ENCODE peak calls at places on chromosomes 11 and 22, in nine cellular contexts. O, E, T, K, F, S, U, H and Z are unnamed samples.

GRCh38 chr22:36486619-36487384 is 5.4 kb upstream of the TXN2 start:
- DNase-seq in O (peak), E (no peak), T (peak), K (no peak), F (no peak), S (peak), U (peak), H (peak), Z (peak)

GRCh38 chr22:26589367-26589844 is 526 bp downstream of the TPST2 start:
- DNase-seq in O (peak), E (no peak), T (peak), K (no peak), F (no peak), S (peak), U (peak), H (no peak), Z (peak)

GRCh38 chr11:119892311-119892808 is 163.4 kb upstream of the NECTIN1 start:
- DNase-seq in O (no peak), E (no peak), T (no peak), K (no peak), F (no peak), S (no peak), U (peak), H (no peak), Z (no peak)

GRCh38 chr11:112113539-112114457 is 27.1 kb downstream of the SDHD start:
- DNase-seq in O (peak), E (no peak), T (peak), K (peak), F (peak), S (peak), U (peak), H (peak), Z (no peak)

GRCh38 chr11:69383946-69384547 is 90.1 kb downstream of the MYEOV start:
- DNase-seq in O (no peak), E (no peak), T (no peak), K (no peak), F (no peak), S (no peak), U (no peak), H (no peak), Z (no peak)

GRCh38 chr11:108565653-108566052 is 27.9 kb downstream of the EXPH5 start:
- DNase-seq in O (no peak), E (no peak), T (no peak), K (no peak), F (no peak), S (no peak), U (no peak), H (no peak), Z (no peak)

GRCh38 chr11:120385110-120385509 is 48.9 kb downstream of the ARHGEF12 start:
- DNase-seq in O (peak), E (no peak), T (no peak), K (peak), F (no peak), S (peak), U (peak), H (no peak), Z (no peak)

GRCh38 chr11:58968251-58968711 is 29.0 kb downstream of the GLYATL1 start:
- DNase-seq in O (peak), E (no peak), T (no peak), K (no peak), F (no peak), S (no peak), U (peak), H (peak), Z (no peak)

GRCh38 chr11:77725433-77725832 is 87.8 kb upstream of the CLNS1A start:
- DNase-seq in O (no peak), E (no peak), T (no peak), K (no peak), F (no peak), S (no peak), U (no peak), H (no peak), Z (no peak)

DNA sequence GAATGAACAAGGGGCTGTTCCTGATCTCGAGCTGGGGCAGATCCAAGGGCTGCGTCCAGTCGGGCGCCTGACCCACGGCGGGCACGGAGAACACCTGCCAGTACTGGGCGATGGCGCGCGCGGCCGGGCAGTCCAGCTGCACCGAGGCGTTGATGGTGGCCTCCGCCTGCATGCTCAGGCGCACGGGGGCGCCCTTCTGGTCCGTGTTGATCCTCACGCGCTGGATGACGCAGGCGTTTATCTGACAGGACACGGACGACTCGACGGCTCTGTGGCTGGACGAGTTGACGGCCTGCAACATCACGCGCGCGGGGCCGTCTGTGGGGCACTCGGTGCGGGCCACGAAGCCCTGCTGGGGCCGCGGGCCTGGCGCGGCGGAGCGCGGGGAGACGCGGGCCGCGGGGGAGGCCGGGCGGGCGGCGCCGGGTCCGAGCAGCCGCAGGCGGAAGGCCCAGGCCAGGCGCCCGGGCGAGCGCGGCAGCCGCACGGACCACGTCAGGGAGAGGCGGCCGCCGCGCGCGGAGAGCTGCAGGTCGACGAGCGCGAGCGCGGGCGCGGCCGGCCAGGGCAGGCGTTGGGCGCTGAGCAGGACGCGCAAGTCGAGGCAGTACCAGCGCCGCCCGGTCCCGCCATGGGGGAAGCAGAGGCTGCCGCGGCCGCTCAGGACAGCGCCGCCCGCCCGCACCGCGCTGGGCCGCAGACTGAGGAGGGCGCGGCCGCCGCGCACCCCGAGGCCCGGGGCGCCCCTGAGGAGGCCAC is 515 bp downstream of the PKDREJ start:
- DNase-seq in O (peak), E (no peak), T (no peak), K (peak), F (no peak), S (peak), U (peak), H (no peak), Z (no peak)
- TF ChIP-seq EZH2 in O (no peak), E (no peak), T (no peak), K (no peak), F (no peak), S (no peak), U (no peak), H (no peak), Z (no peak)

GRCh38 chr22:30014244-30014643 is 66.0 kb upstream of the HORMAD2 start:
- DNase-seq in O (no peak), E (no peak), T (no peak), K (no peak), F (no peak), S (no peak), U (no peak), H (no peak), Z (no peak)
- TF ChIP-seq EZH2 in O (no peak), E (no peak), T (no peak), K (no peak), F (no peak), S (no peak), U (no peak), H (no peak), Z (no peak)

GRCh38 chr22:50601669-50602337 is 1.2 kb downstream of the MAPK8IP2 start:
- DNase-seq in O (no peak), E (no peak), T (no peak), K (no peak), F (no peak), S (no peak), U (no peak), H (no peak), Z (no peak)
- TF ChIP-seq EZH2 in O (peak), E (no peak), T (no peak), K (no peak), F (no peak), S (no peak), U (peak), H (no peak), Z (no peak)

GRCh38 chr22:30077279-30077678 is 3.0 kb upstream of the HORMAD2 start:
- DNase-seq in O (no peak), E (no peak), T (no peak), K (no peak), F (no peak), S (no peak), U (no peak), H (no peak), Z (no peak)

GRCh38 chr22:30078320-30079311 is 1.6 kb upstream of the HORMAD2 start:
- DNase-seq in O (peak), E (no peak), T (no peak), K (no peak), F (no peak), S (no peak), U (no peak), H (peak), Z (peak)

GRCh38 chr22:30074994-30075393 is 5.3 kb upstream of the HORMAD2 start:
- DNase-seq in O (no peak), E (no peak), T (no peak), K (no peak), F (no peak), S (no peak), U (no peak), H (no peak), Z (no peak)

GRCh38 chr22:30080805-30081204 is 541 bp downstream of the HORMAD2 start:
- DNase-seq in O (no peak), E (no peak), T (no peak), K (no peak), F (no peak), S (no peak), U (no peak), H (no peak), Z (no peak)

DNA sequence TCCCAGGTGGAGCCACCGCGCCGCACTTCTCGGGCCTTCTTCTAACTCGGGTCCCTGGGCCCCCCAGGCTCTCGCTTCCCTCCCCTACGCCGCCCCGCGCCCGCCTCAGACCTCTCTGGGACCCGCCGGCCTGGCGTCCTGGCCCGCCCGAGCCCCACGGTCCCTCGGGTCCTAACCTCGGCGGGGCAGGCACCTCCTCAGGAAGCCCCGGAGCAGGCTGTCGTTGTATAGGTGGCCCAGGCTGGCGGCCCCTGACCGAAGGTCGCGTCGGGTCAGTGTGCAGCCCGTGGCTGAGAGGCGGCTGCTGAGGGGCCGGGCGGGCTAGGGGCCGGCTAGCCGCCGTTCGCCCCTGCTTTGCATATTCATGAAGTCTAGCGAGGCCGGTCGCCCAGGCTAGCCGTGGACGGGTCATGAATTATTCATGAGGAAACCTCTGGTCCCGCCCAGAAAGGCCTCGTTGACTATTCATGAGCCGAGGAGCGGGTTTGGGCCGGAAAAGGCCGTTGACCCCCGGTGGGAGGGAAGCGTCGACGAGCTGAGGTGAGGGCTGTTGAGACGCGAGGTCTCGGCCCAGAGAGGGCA is at the start of gene HORMAD2:
- DNase-seq in O (peak), E (no peak), T (no peak), K (peak), F (peak), S (peak), U (peak), H (no peak), Z (no peak)
- TF ChIP-seq EZH2 in O (no peak), E (no peak), T (no peak), K (no peak), F (no peak), S (no peak), U (no peak), H (no peak), Z (no peak)

GRCh38 chr22:39388261-39389011 is 11.1 kb upstream of the TAB1 start:
- DNase-seq in O (peak), E (no peak), T (peak), K (peak), F (peak), S (peak), U (peak), H (peak), Z (peak)
- TF ChIP-seq EZH2 in O (no peak), E (no peak), T (no peak), K (no peak), F (no peak), S (no peak), U (peak), H (no peak), Z (no peak)

GRCh38 chr11:636511-637332 is at the start of gene DRD4:
- DNase-seq in O (peak), E (no peak), T (no peak), K (no peak), F (no peak), S (no peak), U (peak), H (no peak), Z (no peak)
- TF ChIP-seq EZH2 in O (peak), E (no peak), T (no peak), K (no peak), F (no peak), S (no peak), U (peak), H (peak), Z (no peak)

GRCh38 chr11:15525582-15525981 is 410.9 kb downstream of the INSC start:
- DNase-seq in O (no peak), E (no peak), T (no peak), K (no peak), F (no peak), S (no peak), U (no peak), H (no peak), Z (no peak)
- TF ChIP-seq EZH2 in O (no peak), E (no peak), T (no peak), K (no peak), F (no peak), S (no peak), U (no peak), H (no peak), Z (no peak)

DNA sequence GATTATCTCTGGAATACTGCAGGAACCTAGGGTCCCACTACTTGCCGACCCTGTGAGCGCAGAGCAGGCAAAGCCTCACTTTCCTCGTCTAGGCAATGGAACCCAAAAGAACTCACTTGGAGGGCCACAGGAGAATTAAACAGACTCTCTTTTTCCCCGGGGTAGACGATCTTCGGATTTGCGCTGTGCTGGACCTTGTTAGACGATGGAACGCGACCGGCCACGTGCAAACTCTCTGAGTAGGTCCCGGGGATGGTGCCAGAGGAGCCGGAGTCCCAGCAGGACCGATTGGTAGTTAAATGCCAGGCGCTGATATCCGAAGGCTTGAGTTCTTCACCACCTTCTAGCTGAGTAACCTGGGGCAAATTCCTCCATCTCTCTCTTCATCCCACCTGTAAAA is 1.0 kb upstream of the SLC1A2 start:
- DNase-seq in O (peak), E (no peak), T (no peak), K (no peak), F (no peak), S (peak), U (peak), H (no peak), Z (no peak)
- TF ChIP-seq EZH2 in O (no peak), E (no peak), T (no peak), K (no peak), F (no peak), S (no peak), U (no peak), H (no peak), Z (no peak)

GRCh38 chr11:100556781-100557180 is 130.3 kb upstream of the ARHGAP42 start:
- DNase-seq in O (no peak), E (no peak), T (no peak), K (no peak), F (no peak), S (no peak), U (no peak), H (no peak), Z (no peak)
- TF ChIP-seq EZH2 in O (no peak), E (no peak), T (no peak), K (no peak), F (no peak), S (no peak), U (no peak), H (no peak), Z (no peak)

GRCh38 chr11:47394050-47394321 is 14.4 kb upstream of the SLC39A13 start:
- DNase-seq in O (no peak), E (no peak), T (no peak), K (no peak), F (no peak), S (no peak), U (no peak), H (no peak), Z (no peak)

GRCh38 chr11:47398011-47398410 is 10.4 kb upstream of the SLC39A13 start:
- DNase-seq in O (no peak), E (no peak), T (no peak), K (no peak), F (no peak), S (no peak), U (peak), H (no peak), Z (no peak)

GRCh38 chr11:47394322-47395224 is 13.8 kb upstream of the SLC39A13 start:
- DNase-seq in O (no peak), E (no peak), T (no peak), K (no peak), F (no peak), S (no peak), U (peak), H (no peak), Z (peak)

GRCh38 chr11:47395225-47396048 is 13.0 kb upstream of the SLC39A13 start:
- DNase-seq in O (no peak), E (no peak), T (no peak), K (no peak), F (no peak), S (no peak), U (no peak), H (no peak), Z (no peak)

DNA sequence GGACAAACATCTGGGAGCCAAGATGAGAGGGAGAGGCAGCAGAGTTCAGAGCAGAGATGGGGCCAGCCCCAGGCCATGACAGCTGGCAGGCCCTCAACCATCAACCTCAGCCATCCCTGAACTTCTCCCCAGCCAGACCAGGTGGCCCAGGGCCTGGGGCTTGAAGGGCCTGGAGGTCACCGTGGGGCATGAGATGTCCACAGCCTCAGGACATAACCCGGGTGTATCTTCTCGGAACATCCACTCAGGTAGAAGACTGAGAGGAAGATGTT is 12.4 kb upstream of the SLC39A13 start:
- DNase-seq in O (no peak), E (no peak), T (no peak), K (no peak), F (no peak), S (no peak), U (peak), H (no peak), Z (no peak)
- TF ChIP-seq EZH2 in O (no peak), E (no peak), T (no peak), K (no peak), F (no peak), S (no peak), U (no peak), H (no peak), Z (no peak)